ENCODE peak calls at places on chromosomes 13 and 19, in seven cellular contexts. Q is AG09319, D is DND-41, Z is lung, T is T-helper 22 cell, A is NCI-H146, V is adipocyte. N is an unnamed sample.
A peak's percentile ranks its signal among the peaks of the same experiment; 100 is the strongest.

GRCh38 chr19:54607782-54608150 is 14.3 kb downstream of the LILRA1 start:
- DNase-seq in V (no peak), T (no peak), D (no peak), Q (no peak), Z (no peak), A (no peak), N (no peak)

GRCh38 chr19:35793381-35794165 is 18.2 kb downstream of the ARHGAP33 start:
- DNase-seq in V (peak; percentile 6), Q (no peak), T (no peak), A (no peak), Z (no peak), D (no peak), N (no peak)

GRCh38 chr19:54179921-54180452 is 7.0 kb upstream of the TMC4 start:
- DNase-seq in V (peak; percentile 51), Q (no peak), A (peak; percentile 82), D (no peak), Z (no peak), T (no peak), N (no peak)

GRCh38 chr13:113939905-113940339 is 34.0 kb downstream of the C13orf46 start:
- DNase-seq in V (no peak), Z (no peak), T (no peak), Q (no peak), D (no peak), A (no peak), N (no peak)

GRCh38 chr19:17404015-17404414 is 1.4 kb downstream of the BST2 start:
- DNase-seq in Z (no peak), D (no peak), V (no peak), T (no peak), Q (no peak), A (no peak), N (no peak)

GRCh38 chr13:23570099-23570926 is at the start of gene TNFRSF19:
- DNase-seq in T (no peak), Z (no peak), A (peak; percentile 28), V (peak; percentile 61), Q (no peak), D (no peak), N (peak; percentile 76)

GRCh38 chr13:109700176-109700575 is 86.2 kb downstream of the IRS2 start:
- DNase-seq in Z (peak; percentile 59), V (peak; percentile 15), A (peak; percentile 94), D (peak; percentile 97), Q (peak; percentile 15), T (no peak), N (peak; percentile 72)

GRCh38 chr13:104321756-104322155 is 1255.5 kb upstream of the SLC10A2 start:
- DNase-seq in V (no peak), Q (no peak), Z (no peak), T (no peak), D (no peak), A (no peak), N (no peak)

GRCh38 chr13:51258612-51259358 is 36.6 kb downstream of the FAM124A start:
- DNase-seq in A (no peak), T (no peak), Q (no peak), D (no peak), Z (no peak), V (no peak), N (no peak)

GRCh38 chr13:102091231-102091630 is 310.6 kb downstream of the FGF14 start:
- DNase-seq in A (no peak), T (no peak), Q (no peak), Z (no peak), D (no peak), V (no peak), N (no peak)

GRCh38 chr19:17579523-17580244 is 24.2 kb downstream of the COLGALT1 start:
- DNase-seq in T (no peak), A (peak; percentile 24), V (peak; percentile 61), Z (peak; percentile 54), Q (no peak), D (no peak), N (no peak)

GRCh38 chr19:273393-273792 is 17.8 kb downstream of the PLPP2 start:
- DNase-seq in Q (no peak), V (no peak), Z (no peak), D (no peak), T (no peak), A (no peak), N (peak; percentile 23)

GRCh38 chr19:1843116-1843515 is 5.2 kb downstream of the REXO1 start:
- DNase-seq in T (no peak), V (no peak), Z (no peak), Q (no peak), A (no peak), D (no peak), N (no peak)

GRCh38 chr19:3122512-3122870 is 13.3 kb upstream of the GNA15 start:
- DNase-seq in V (no peak), Q (no peak), T (no peak), D (no peak), A (no peak), Z (no peak), N (no peak)

GRCh38 chr13:74732736-74733135 is 598.5 kb upstream of the KLF12 start:
- DNase-seq in D (no peak), Q (no peak), V (no peak), A (no peak), Z (no peak), T (no peak), N (no peak)

GRCh38 chr13:33178197-33178699 is 107.3 kb downstream of the STARD13 start:
- DNase-seq in D (no peak), V (peak; percentile 82), T (no peak), Q (no peak), A (no peak), Z (no peak), N (no peak)